ENCODE peak calls at places on chromosomes 5 and 9, in seven cellular contexts. H is heart left ventricle, N is heart right ventricle, B is foreskin fibroblast, L is AG04450, I is astrocyte of the spinal cord, Y is IMR-90. D is an unnamed sample.

GRCh38 chr5:65907138-65907537 is 19.2 kb upstream of the ERBIN start:
- DNase-seq in H (no peak), N (no peak), B (peak), L (no peak), I (peak), Y (no peak), D (no peak)

GRCh38 chr5:131999471-131999931 is 12.0 kb downstream of the ACSL6 start:
- DNase-seq in H (no peak), N (no peak), B (no peak), L (no peak), I (no peak), Y (no peak), D (no peak)

GRCh38 chr5:173472164-173472563 is 143.9 kb upstream of the STC2 start:
- DNase-seq in H (no peak), N (peak), B (peak), L (peak), I (peak), Y (peak), D (peak)

GRCh38 chr5:149387081-149387611 is 8.1 kb upstream of the IL17B start:
- DNase-seq in H (no peak), N (no peak), B (peak), L (no peak), I (peak), Y (peak), D (peak)

GRCh38 chr9:34701023-34701768 is 8.7 kb downstream of the CCL21 start:
- DNase-seq in H (peak), N (peak), B (peak), L (peak), I (peak), Y (peak), D (peak)

GRCh38 chr5:158382473-158382872 is 523.5 kb upstream of the CLINT1 start:
- DNase-seq in H (peak), N (peak), B (peak), L (peak), I (peak), Y (peak), D (peak)

GRCh38 chr9:132163876-132164603 is 2.2 kb downstream of the NTNG2 start:
- DNase-seq in H (peak), N (no peak), B (peak), L (no peak), I (no peak), Y (no peak), D (no peak)

GRCh38 chr5:141649972-141650371 is 1.2 kb downstream of the FCHSD1 start:
- DNase-seq in H (no peak), N (no peak), B (no peak), L (no peak), I (no peak), Y (no peak), D (no peak)

GRCh38 chr5:148820778-148821395 is 5.5 kb upstream of the ADRB2 start:
- DNase-seq in H (no peak), N (no peak), B (peak), L (no peak), I (peak), Y (peak), D (peak)

GRCh38 chr5:29894668-29895067 is 1298.8 kb upstream of the CDH6 start:
- DNase-seq in H (no peak), N (no peak), B (no peak), L (no peak), I (no peak), Y (no peak), D (no peak)

GRCh38 chr5:135718151-135718550 is 116.3 kb upstream of the SLC25A48 start:
- DNase-seq in H (no peak), N (no peak), B (peak), L (no peak), I (no peak), Y (peak), D (no peak)

GRCh38 chr5:76785493-76785892 is 33.3 kb upstream of the F2RL1 start:
- DNase-seq in H (no peak), N (no peak), B (peak), L (no peak), I (peak), Y (peak), D (peak)

GRCh38 chr5:89729623-89730390 is 679.7 kb downstream of the CETN3 start:
- DNase-seq in H (no peak), N (no peak), B (peak), L (no peak), I (peak), Y (no peak), D (peak)

GRCh38 chr5:131282235-131282634 is 18.4 kb downstream of the CDC42SE2 start:
- DNase-seq in H (no peak), N (no peak), B (no peak), L (no peak), I (no peak), Y (no peak), D (no peak)

GRCh38 chr5:77995793-77996409 is 219.8 kb upstream of the TBCA start:
- DNase-seq in H (no peak), N (no peak), B (no peak), L (no peak), I (no peak), Y (no peak), D (no peak)

GRCh38 chr5:97163360-97163764 is 19.7 kb downstream of the RIOK2 start:
- DNase-seq in H (no peak), N (no peak), B (peak), L (no peak), I (peak), Y (peak), D (peak)

GRCh38 chr5:55226027-55226933 is 835 bp downstream of the MCIDAS start:
- DNase-seq in H (peak), N (no peak), B (peak), L (no peak), I (peak), Y (peak), D (peak)

GRCh38 chr5:173324115-173325001 is 3.9 kb downstream of the STC2 start:
- DNase-seq in H (peak), N (peak), B (peak), L (peak), I (peak), Y (peak), D (peak)

GRCh38 chr9:74865177-74865576 is 22.5 kb downstream of the TRPM6 start:
- DNase-seq in H (no peak), N (no peak), B (no peak), L (no peak), I (no peak), Y (no peak), D (no peak)

GRCh38 chr9:12716823-12717222 is 23.6 kb downstream of the TYRP1 start:
- DNase-seq in H (no peak), N (no peak), B (no peak), L (no peak), I (no peak), Y (no peak), D (no peak)
- TF ChIP-seq CTCF in H (no peak), N (peak), B (no peak), L (no peak), I (no peak), Y (peak), D (no peak)

DNA sequence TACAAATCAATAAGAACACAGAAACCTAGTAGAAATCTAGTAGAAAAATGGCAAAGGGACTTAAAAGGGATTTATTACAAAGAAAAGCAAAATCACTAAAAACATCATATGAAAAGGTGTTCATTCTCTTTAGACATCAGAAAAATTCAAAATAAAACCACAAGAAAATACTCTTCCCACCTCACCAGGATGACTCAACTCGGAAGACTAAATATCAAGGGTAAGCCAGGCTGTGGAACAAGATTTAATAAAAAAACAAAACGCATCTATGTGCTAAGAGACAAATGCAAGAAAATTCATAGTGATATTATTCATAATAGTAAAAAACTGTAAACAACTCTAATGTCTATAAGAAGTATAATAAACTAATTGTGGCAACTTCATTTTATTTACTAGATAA is 181.6 kb upstream of the GHR start:
- DNase-seq in H (no peak), N (no peak), B (no peak), L (no peak), I (no peak), Y (no peak), D (no peak)
- H3K4me3 ChIP-seq in H (no peak), N (no peak), B (no peak), L (no peak), I (no peak), Y (no peak), D (no peak)

GRCh38 chr5:126499742-126500396 is 76.7 kb downstream of the GRAMD2B start:
- DNase-seq in H (no peak), N (no peak), B (peak), L (no peak), I (no peak), Y (no peak), D (peak)
- TF ChIP-seq CTCF in H (peak), N (peak), B (peak), L (peak), I (peak), Y (peak), D (peak)

DNA sequence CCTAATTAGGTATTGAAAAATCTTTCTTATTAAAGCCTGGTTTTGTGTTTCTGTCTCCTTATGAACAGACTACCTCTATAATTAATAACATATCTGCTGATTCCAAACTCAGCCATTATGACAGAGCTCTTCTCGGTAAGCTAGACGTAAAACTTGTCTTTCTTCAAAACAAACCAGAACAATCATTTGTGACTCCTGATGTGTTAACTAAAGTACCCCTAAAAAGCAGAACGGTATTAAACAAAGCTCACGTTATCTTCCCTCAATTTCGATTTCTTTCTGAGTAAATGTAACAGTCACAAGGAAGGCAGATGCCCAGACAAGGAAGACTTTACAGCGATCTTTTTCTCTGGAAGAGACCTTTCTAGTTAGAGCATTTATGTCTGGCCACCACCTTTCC is 1.8 kb downstream of the SEMA5A start:
- DNase-seq in H (no peak), N (no peak), B (no peak), L (no peak), I (no peak), Y (peak), D (no peak)
- H3K4me3 ChIP-seq in H (peak), N (peak), B (peak), L (peak), I (peak), Y (peak), D (peak)